ENCODE peak calls at places on chromosomes 12 and 14, in nine cellular contexts. H, U, M, A, K, E, D, O and G are unnamed samples.
A peak's percentile ranks its signal among the peaks of the same experiment; 100 is the strongest.

GRCh38 chr12:46919666-46920065 is 93.9 kb upstream of the SLC38A4 start:
- DNase-seq in K (no peak), M (no peak), U (no peak), H (no peak), O (no peak), A (no peak), E (peak; percentile 69), D (no peak), G (no peak)

GRCh38 chr12:90085491-90086274 is 377.0 kb upstream of the ATP2B1 start:
- DNase-seq in A (no peak), K (no peak), M (no peak), H (no peak), O (peak; percentile 49), D (no peak), E (peak; percentile 25), U (peak; percentile 19), G (peak; percentile 49)

GRCh38 chr14:35747379-35747778 is 61.7 kb downstream of the RALGAPA1 start:
- DNase-seq in D (no peak), H (no peak), K (no peak), E (peak; percentile 2), M (no peak), A (no peak), O (no peak), U (no peak), G (peak; percentile 11)

GRCh38 chr14:100676089-100676685 is 50.5 kb upstream of the DLK1 start:
- DNase-seq in H (no peak), K (no peak), A (no peak), U (no peak), M (no peak), E (no peak), O (no peak), D (no peak), G (no peak)

GRCh38 chr12:58241099-58241498 is 299.7 kb downstream of the ATP23 start:
- DNase-seq in U (no peak), K (no peak), E (no peak), O (no peak), A (no peak), D (no peak), H (no peak), M (no peak), G (no peak)

GRCh38 chr12:47840571-47840970 is 20.9 kb upstream of the HDAC7 start:
- DNase-seq in K (no peak), H (no peak), O (no peak), A (no peak), U (no peak), M (no peak), E (no peak), D (no peak), G (no peak)

GRCh38 chr12:124286414-124286813 is 8.5 kb upstream of the RFLNA start:
- DNase-seq in U (no peak), M (no peak), O (no peak), E (no peak), H (no peak), A (no peak), D (no peak), K (no peak), G (no peak)

GRCh38 chr14:102736956-102737355 is 40.3 kb upstream of the TRAF3 start:
- DNase-seq in O (no peak), A (no peak), E (no peak), U (no peak), M (no peak), D (no peak), H (no peak), K (no peak), G (no peak)

GRCh38 chr14:52789118-52789517 is 2.3 kb downstream of the GNPNAT1 start:
- DNase-seq in D (no peak), U (peak; percentile 7), E (no peak), H (no peak), A (no peak), O (no peak), K (no peak), M (no peak), G (peak; percentile 13)

GRCh38 chr12:68530965-68531364 is 79.7 kb upstream of the RAP1B start:
- DNase-seq in H (no peak), E (peak; percentile 82), O (no peak), D (peak; percentile 80), U (no peak), K (no peak), M (no peak), A (peak; percentile 29), G (peak; percentile 37)

GRCh38 chr14:54299393-54300363 is 97.1 kb upstream of the CDKN3 start:
- DNase-seq in D (no peak), O (peak; percentile 41), K (no peak), M (no peak), E (no peak), U (no peak), A (peak; percentile 34), H (no peak), G (no peak)

GRCh38 chr14:95485222-95485819 is 31.1 kb downstream of the SYNE3 start:
- DNase-seq in H (peak; percentile 38), U (peak; percentile 62), K (no peak), D (no peak), M (no peak), O (no peak), A (no peak), E (no peak), G (no peak)

GRCh38 chr12:54355104-54355815 is 9.0 kb downstream of the GPR84 start:
- DNase-seq in A (no peak), U (peak; percentile 89), D (no peak), K (no peak), O (no peak), M (no peak), H (no peak), E (no peak), G (no peak)

GRCh38 chr12:89762498-89763170 is 54.0 kb upstream of the ATP2B1 start:
- DNase-seq in O (no peak), M (no peak), H (no peak), K (no peak), U (no peak), D (no peak), A (no peak), E (no peak), G (no peak)

GRCh38 chr12:109739747-109740693 is 26.4 kb downstream of the FAM222A start:
- DNase-seq in A (peak; percentile 18), E (no peak), M (no peak), K (no peak), D (no peak), U (peak; percentile 80), H (peak; percentile 78), O (no peak), G (no peak)

GRCh38 chr14:100577321-100577985 is 9.8 kb downstream of the BEGAIN start:
- DNase-seq in U (no peak), A (peak; percentile 17), O (no peak), D (no peak), M (no peak), E (no peak), K (no peak), H (no peak), G (no peak)

GRCh38 chr14:94372021-94372605 is 16.3 kb downstream of the SERPINA1 start:
- DNase-seq in H (peak; percentile 48), O (no peak), D (no peak), A (no peak), E (no peak), K (no peak), U (peak; percentile 47), M (no peak), G (no peak)

GRCh38 chr12:52564582-52564981 is 9.1 kb downstream of the KRT74 start:
- DNase-seq in H (no peak), D (no peak), M (no peak), O (no peak), E (no peak), K (no peak), U (no peak), A (no peak), G (no peak)

GRCh38 chr14:53870997-53871396 is 85.6 kb downstream of the BMP4 start:
- DNase-seq in K (no peak), H (no peak), U (no peak), M (no peak), O (no peak), D (no peak), E (no peak), A (no peak), G (no peak)